ENCODE peak calls at places on chromosomes 1 and 21, in seven cellular contexts. V is fibroblast of the aortic adventitia; P is pancreas; A is fibroblast of villous mesenchyme; F is RWPE1; W is activated CD8-positive, alpha-beta T cell treated with anti-CD3 and anti-CD28 coated beads for 36 hours; Y is heart left ventricle. K is an unnamed sample.

GRCh38 chr1:91727763-91728162 is 158.2 kb downstream of the TGFBR3 start:
- DNase-seq in W (no peak), Y (no peak), F (no peak), V (peak), A (peak), P (no peak), K (no peak)

GRCh38 chr1:189787201-189787600 is 690.5 kb downstream of the BRINP3 start:
- DNase-seq in P (no peak), A (no peak), W (no peak), V (no peak), F (no peak), Y (no peak), K (no peak)

GRCh38 chr1:167634435-167634834 is 4.4 kb downstream of the RCSD1 start:
- DNase-seq in Y (no peak), F (peak), W (no peak), V (no peak), A (no peak), P (no peak), K (no peak)

GRCh38 chr1:11516961-11517635 is 38.1 kb downstream of the DISP3 start:
- DNase-seq in P (no peak), V (no peak), F (no peak), W (no peak), A (no peak), Y (no peak), K (no peak)

GRCh38 chr1:229155472-229155871 is 115.4 kb upstream of the RAB4A start:
- DNase-seq in Y (peak), A (no peak), V (no peak), F (no peak), W (peak), P (no peak), K (no peak)

GRCh38 chr21:37837381-37837780 is 78.9 kb downstream of the KCNJ6 start:
- DNase-seq in W (no peak), P (no peak), F (no peak), A (no peak), Y (no peak), V (no peak), K (no peak)

GRCh38 chr1:192809286-192810252 is 730 bp downstream of the RGS2 start:
- DNase-seq in V (peak), P (peak), W (peak), F (peak), Y (peak), A (peak), K (peak)

GRCh38 chr1:41340655-41341364 is 20.4 kb upstream of the FOXO6 start:
- DNase-seq in A (no peak), W (no peak), F (no peak), V (no peak), P (no peak), Y (no peak), K (no peak)

GRCh38 chr1:240946926-240947325 is 335.0 kb upstream of the GREM2 start:
- DNase-seq in Y (no peak), P (no peak), A (peak), V (peak), F (peak), W (peak), K (no peak)

GRCh38 chr21:29145354-29145782 is 14.9 kb downstream of the MAP3K7CL start:
- DNase-seq in A (peak), P (no peak), W (no peak), V (peak), F (peak), Y (no peak), K (no peak)

GRCh38 chr1:18079941-18080340 is 27.7 kb upstream of the IGSF21 start:
- DNase-seq in W (no peak), F (no peak), Y (no peak), V (no peak), A (no peak), P (no peak), K (no peak)

GRCh38 chr1:207858271-207858670 is 52.7 kb downstream of the CD34 start:
- DNase-seq in W (no peak), A (no peak), Y (no peak), P (no peak), F (no peak), V (peak), K (no peak)

GRCh38 chr1:60394436-60394835 is 320.9 kb upstream of the C1orf87 start:
- DNase-seq in P (no peak), F (no peak), Y (no peak), A (peak), W (no peak), V (peak), K (no peak)

GRCh38 chr21:40051801-40052200 is 184.6 kb downstream of the PCP4 start:
- DNase-seq in V (no peak), W (no peak), P (no peak), Y (no peak), A (no peak), F (no peak), K (no peak)

GRCh38 chr1:26225033-26225831 is 8.8 kb upstream of the CEP85 start:
- DNase-seq in W (peak), Y (peak), P (peak), F (no peak), A (peak), V (peak), K (peak)

GRCh38 chr1:32339363-32339978 is 3.4 kb upstream of the MARCKSL1 start:
- DNase-seq in V (peak), P (no peak), W (peak), Y (no peak), A (peak), F (no peak), K (no peak)

GRCh38 chr21:19120591-19120990 is 717.0 kb upstream of the TMPRSS15 start:
- DNase-seq in V (no peak), F (no peak), P (no peak), A (no peak), W (no peak), Y (no peak), K (no peak)

GRCh38 chr1:80457409-80457808 is 1343.3 kb upstream of the ADGRL2 start:
- DNase-seq in P (no peak), W (no peak), F (no peak), A (no peak), V (no peak), Y (no peak), K (no peak)

GRCh38 chr1:24315391-24315790 is 3.8 kb upstream of the GRHL3 start:
- DNase-seq in V (no peak), A (no peak), Y (no peak), W (no peak), F (no peak), P (no peak), K (no peak)

GRCh38 chr1:8094481-8095241 is 68.6 kb upstream of the ERRFI1 start:
- DNase-seq in P (no peak), Y (no peak), W (peak), F (peak), A (peak), V (peak), K (no peak)

GRCh38 chr1:212118167-212118871 is 82.8 kb downstream of the DTL start:
- DNase-seq in P (no peak), Y (no peak), V (peak), F (no peak), W (no peak), A (no peak), K (peak)

GRCh38 chr1:24745711-24746582 is 700 bp downstream of the CLIC4 start:
- DNase-seq in V (peak), F (no peak), W (peak), P (peak), A (peak), Y (peak), K (peak)

GRCh38 chr1:162943627-162944026 is 82.7 kb upstream of the CCDC190 start:
- DNase-seq in W (no peak), F (no peak), A (peak), Y (no peak), P (no peak), V (peak), K (no peak)

GRCh38 chr1:162941024-162941423 is 80.0 kb upstream of the CCDC190 start:
- DNase-seq in F (no peak), Y (no peak), W (no peak), V (no peak), A (no peak), P (no peak), K (no peak)

GRCh38 chr1:162937721-162938395 is 76.9 kb upstream of the CCDC190 start:
- DNase-seq in A (no peak), P (no peak), F (no peak), V (peak), W (no peak), Y (no peak), K (no peak)

GRCh38 chr1:162942903-162943567 is 82.1 kb upstream of the CCDC190 start:
- DNase-seq in Y (no peak), A (peak), F (no peak), P (no peak), V (peak), W (peak), K (no peak)

DNA sequence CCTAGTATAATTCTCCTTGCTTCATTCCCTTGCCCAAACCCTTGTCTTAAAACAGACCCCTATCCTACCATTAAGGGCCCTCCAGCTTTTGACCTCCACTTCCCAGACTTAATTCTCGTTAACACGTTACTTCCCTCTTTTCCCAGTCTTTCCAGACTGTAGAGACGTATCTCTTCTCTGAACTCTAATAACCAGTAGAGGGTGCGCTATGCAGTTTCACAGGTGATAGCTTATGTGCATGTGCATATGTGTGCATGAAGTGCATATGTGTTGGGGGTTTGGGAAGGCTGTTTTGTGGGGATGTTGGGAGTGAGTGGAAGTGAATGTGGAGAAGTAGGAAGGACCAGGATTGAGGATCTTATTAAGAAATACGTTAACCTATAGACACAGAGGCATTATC is 78.1 kb upstream of the CCDC190 start:
- DNase-seq in V (no peak), Y (no peak), W (no peak), P (no peak), F (no peak), A (no peak), K (no peak)
- TF ChIP-seq CTCF in V (no peak), Y (no peak), W (no peak), P (no peak), F (no peak), A (no peak), K (no peak)

DNA sequence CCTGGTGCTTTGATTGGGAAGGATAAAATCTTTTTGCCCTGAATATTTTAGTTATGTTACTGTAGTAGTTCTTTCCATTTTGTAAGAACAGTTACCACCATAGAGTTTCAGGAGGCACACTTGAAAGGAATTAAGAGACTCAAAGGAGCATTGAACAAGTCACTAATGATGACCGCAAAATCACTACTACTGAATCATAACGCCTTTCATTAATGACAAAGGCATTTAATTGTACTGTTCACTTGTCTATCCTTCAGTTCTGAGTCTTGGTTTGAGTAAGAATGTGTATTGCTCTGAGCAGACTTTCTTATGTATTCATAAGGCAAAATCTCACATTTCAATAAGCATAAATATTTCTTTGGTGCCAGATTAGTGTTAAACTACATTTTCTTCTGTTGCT is 24.9 kb downstream of the LHX9 start:
- DNase-seq in Y (no peak), A (no peak), P (no peak), W (no peak), F (no peak), V (no peak), K (no peak)
- TF ChIP-seq CTCF in Y (no peak), A (no peak), P (no peak), W (no peak), F (no peak), V (no peak), K (no peak)

GRCh38 chr1:28437260-28437923 is 67.9 kb downstream of the PHACTR4 start:
- DNase-seq in A (peak), Y (peak), W (no peak), P (no peak), V (peak), F (no peak), K (peak)

GRCh38 chr1:28441674-28442073 is 64.2 kb upstream of the RCC1 start:
- DNase-seq in V (no peak), Y (no peak), W (no peak), P (no peak), F (no peak), A (no peak), K (no peak)

GRCh38 chr1:28437924-28438699 is 67.7 kb upstream of the RCC1 start:
- DNase-seq in W (peak), A (peak), P (peak), V (peak), F (peak), Y (peak), K (peak)

GRCh38 chr1:28439320-28439719 is 66.5 kb upstream of the RCC1 start:
- DNase-seq in P (no peak), Y (no peak), W (no peak), F (no peak), V (no peak), A (no peak), K (no peak)

DNA sequence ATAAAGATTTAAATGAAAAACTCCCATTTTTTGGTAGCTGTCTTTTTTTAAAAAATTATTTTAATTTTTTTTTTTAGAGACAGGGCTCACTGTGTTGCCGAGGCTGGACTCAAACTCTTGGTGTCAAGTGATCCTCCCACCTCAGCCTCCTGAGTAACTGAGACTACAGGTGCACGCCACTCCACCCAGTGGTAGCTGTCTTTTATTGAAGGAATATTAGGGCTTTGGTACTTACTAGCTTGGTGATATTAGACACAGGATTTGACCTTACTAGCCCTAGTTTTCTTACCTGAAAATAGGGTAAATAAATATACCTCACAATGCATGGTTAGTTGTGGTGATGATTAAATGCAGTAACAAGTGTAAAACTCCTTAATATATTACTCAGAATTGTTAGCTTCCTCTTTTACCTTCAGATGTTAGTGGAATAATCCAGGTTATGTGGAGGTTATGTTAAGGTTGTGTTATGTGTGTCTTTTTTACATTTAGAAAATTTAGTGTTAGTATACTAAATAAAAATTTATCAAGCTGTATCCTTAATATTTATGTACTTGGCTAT is 66.8 kb downstream of the PHACTR4 start:
- DNase-seq in V (no peak), F (no peak), P (no peak), W (no peak), Y (no peak), A (no peak), K (no peak)
- TF ChIP-seq CTCF in V (no peak), F (no peak), P (no peak), W (no peak), Y (no peak), A (no peak), K (no peak)

GRCh38 chr1:43976045-43976444 is 1.3 kb downstream of the ATP6V0B start:
- DNase-seq in V (no peak), Y (no peak), F (no peak), P (no peak), W (peak), A (no peak), K (no peak)

GRCh38 chr1:43976890-43977289 is 2.1 kb upstream of the B4GALT2 start:
- DNase-seq in A (no peak), F (no peak), V (no peak), P (no peak), W (no peak), Y (no peak), K (no peak)

GRCh38 chr1:43973981-43974442 is 748 bp upstream of the ATP6V0B start:
- DNase-seq in F (peak), Y (no peak), V (no peak), A (no peak), P (no peak), W (no peak), K (no peak)

GRCh38 chr1:43975249-43975961 is 645 bp downstream of the ATP6V0B start:
- DNase-seq in A (peak), Y (peak), W (peak), V (no peak), F (peak), P (peak), K (peak)

GRCh38 chr1:43974443-43975248 is at the start of gene ATP6V0B:
- DNase-seq in Y (peak), A (peak), P (peak), F (peak), W (peak), V (peak), K (peak)
- TF ChIP-seq CTCF in Y (peak), A (peak), P (no peak), F (no peak), W (no peak), V (no peak), K (peak)

GRCh38 chr1:151909167-151910149 is at the start of gene THEM4:
- DNase-seq in F (peak), V (peak), P (peak), W (peak), A (peak), Y (peak), K (peak)
- TF ChIP-seq CTCF in F (peak), V (peak), P (peak), W (no peak), A (peak), Y (peak), K (peak)

GRCh38 chr1:169694304-169694703 is 17.1 kb downstream of the SELL start:
- DNase-seq in P (no peak), V (no peak), A (no peak), Y (no peak), F (no peak), W (peak), K (no peak)
- TF ChIP-seq CTCF in P (no peak), V (no peak), A (no peak), Y (no peak), F (no peak), W (peak), K (no peak)

GRCh38 chr1:165143437-165144065 is 213.0 kb downstream of the LMX1A start:
- DNase-seq in F (peak), Y (no peak), V (no peak), A (no peak), P (peak), W (peak), K (no peak)

GRCh38 chr1:165138960-165139359 is 217.6 kb downstream of the LMX1A start:
- DNase-seq in A (no peak), W (no peak), P (no peak), F (no peak), V (no peak), Y (no peak), K (no peak)

GRCh38 chr1:165147799-165148198 is 208.7 kb downstream of the LMX1A start:
- DNase-seq in F (no peak), P (no peak), V (no peak), W (no peak), A (no peak), Y (no peak), K (no peak)

DNA sequence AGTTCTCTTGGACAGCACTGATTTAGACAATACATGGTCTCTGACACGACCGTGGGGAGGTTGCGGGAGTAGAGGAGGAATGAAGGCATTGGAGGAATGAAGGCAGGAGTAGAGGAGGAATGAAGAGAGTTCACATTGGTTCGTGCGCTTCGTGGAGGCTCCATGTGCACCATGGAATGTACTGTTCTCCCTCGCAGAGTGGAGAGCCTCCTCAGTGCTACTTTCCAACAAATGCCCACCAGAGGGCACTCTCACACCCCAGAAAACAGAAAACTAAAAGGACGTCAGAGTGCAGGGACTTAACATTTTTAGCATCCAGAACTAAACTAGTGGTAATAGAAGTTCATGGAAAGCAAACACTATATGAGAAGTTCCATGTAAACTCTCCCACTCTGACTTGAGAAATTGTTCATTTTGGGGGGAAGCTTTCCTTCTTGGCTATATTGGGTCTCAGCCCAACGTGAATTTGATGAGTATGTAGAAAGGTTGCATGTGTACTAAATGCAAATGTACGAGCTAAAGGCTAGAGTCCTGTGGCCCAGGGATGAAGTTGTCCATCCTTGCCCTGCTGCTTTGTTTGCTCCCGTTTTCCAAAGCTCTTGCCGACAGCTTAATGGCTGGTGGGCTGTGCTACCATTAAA is 211.6 kb downstream of the LMX1A start:
- DNase-seq in F (peak), W (peak), V (peak), P (peak), Y (peak), A (peak), K (peak)
- TF ChIP-seq CTCF in F (peak), W (peak), V (peak), P (peak), Y (peak), A (peak), K (peak)

DNA sequence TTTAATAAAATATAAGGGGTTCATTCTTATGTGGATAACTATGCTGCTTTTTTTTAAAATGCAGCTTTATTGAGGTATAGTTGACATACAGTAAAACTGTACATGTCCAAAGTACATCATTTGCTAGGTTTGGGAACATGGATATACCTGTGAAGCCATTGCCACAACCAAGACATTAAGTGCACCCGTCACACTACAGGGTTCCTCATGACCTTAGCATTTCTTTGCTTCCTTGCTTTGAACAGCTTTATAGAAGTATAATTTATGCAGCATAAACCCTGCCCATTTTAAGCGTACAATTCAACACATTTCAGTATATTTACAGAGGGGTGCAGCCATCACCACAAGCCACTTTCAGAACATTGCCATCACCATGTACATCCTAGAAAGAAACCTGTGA is 26.3 kb downstream of the FHAD1 start:
- DNase-seq in P (no peak), A (no peak), V (no peak), Y (no peak), F (no peak), W (no peak), K (no peak)
- TF ChIP-seq CTCF in P (no peak), A (no peak), V (no peak), Y (no peak), F (no peak), W (no peak), K (no peak)

GRCh38 chr1:54686155-54686554 is 29.5 kb upstream of the TTC4 start:
- DNase-seq in W (no peak), V (no peak), A (no peak), Y (no peak), F (no peak), P (no peak), K (no peak)
- TF ChIP-seq CTCF in W (no peak), V (no peak), A (no peak), Y (no peak), F (no peak), P (no peak), K (no peak)